ENCODE peak calls at places on chromosomes 4 and X, in seven cellular contexts. R is H9, H is OCI-LY7, U is fibroblast of lung, S is esophagus squamous epithelium, L is esophagus muscularis mucosa, E is psoas muscle. D is an unnamed sample. For H3K4me1, the result is how much of the 10 kb centered on the place peaks cover.

GRCh38 chr4:70240192-70240591 is 2.2 kb upstream of the CSN3 start:
- DNase-seq in R (no peak), H (no peak), U (peak), S (no peak), L (no peak), E (no peak), D (no peak)

GRCh38 chr4:156949373-156949814 is 22.2 kb downstream of the PDGFC start:
- DNase-seq in R (no peak), H (no peak), U (peak), S (no peak), L (no peak), E (no peak), D (no peak)

GRCh38 chr4:38667005-38667771 is 3.2 kb downstream of the KLF3 start:
- DNase-seq in R (peak), H (peak), U (peak), S (peak), L (peak), E (peak), D (peak)

GRCh38 chr4:55038176-55038890 is 87.1 kb downstream of the KDR start:
- DNase-seq in R (no peak), H (no peak), U (peak), S (no peak), L (no peak), E (no peak), D (peak)

GRCh38 chr4:141348589-141348988 is 127.9 kb downstream of the ZNF330 start:
- DNase-seq in R (no peak), H (no peak), U (no peak), S (no peak), L (no peak), E (no peak), D (no peak)

GRCh38 chrX:1427756-1428155 is 25.0 kb downstream of the ASMTL start:
- DNase-seq in R (no peak), H (no peak), U (no peak), S (no peak), L (no peak), E (no peak), D (peak)

GRCh38 chr4:73452953-73453700 is 17.1 kb downstream of the AFP start:
- DNase-seq in R (no peak), H (no peak), U (peak), S (no peak), L (no peak), E (no peak), D (no peak)

GRCh38 chr4:88130544-88131305 is 27.7 kb downstream of the ABCG2 start:
- DNase-seq in R (no peak), H (no peak), U (no peak), S (no peak), L (no peak), E (no peak), D (no peak)

GRCh38 chr4:845233-845835 is 19.4 kb upstream of the CPLX1 start:
- DNase-seq in R (no peak), H (no peak), U (peak), S (no peak), L (no peak), E (peak), D (no peak)

GRCh38 chrX:45009371-45010000 is 136.5 kb downstream of the KDM6A start:
- DNase-seq in R (no peak), H (no peak), U (peak), S (no peak), L (no peak), E (no peak), D (no peak)

GRCh38 chr4:3248178-3248480 is 830 bp upstream of the MSANTD1 start:
- DNase-seq in R (no peak), H (no peak), U (no peak), S (no peak), L (no peak), E (no peak), D (no peak)

GRCh38 chr4:73080789-73081188 is 11.3 kb upstream of the COX18 start:
- DNase-seq in R (no peak), H (no peak), U (peak), S (no peak), L (no peak), E (no peak), D (no peak)

GRCh38 chrX:57677132-57677858 is 2.8 kb downstream of the NLRP2B start:
- DNase-seq in R (no peak), H (no peak), U (no peak), S (no peak), L (no peak), E (no peak), D (no peak)

GRCh38 chr4:99965173-99965572 is 15.1 kb upstream of the H2AZ1 start:
- DNase-seq in R (no peak), H (no peak), U (no peak), S (no peak), L (no peak), E (no peak), D (no peak)

GRCh38 chrX:138128025-138128671 is 562.2 kb downstream of the ZIC3 start:
- DNase-seq in R (peak), H (peak), U (peak), S (no peak), L (no peak), E (no peak), D (no peak)

GRCh38 chrX:115098897-115099296 is 81.5 kb upstream of the IL13RA2 start:
- DNase-seq in R (no peak), H (no peak), U (no peak), S (no peak), L (no peak), E (no peak), D (no peak)

GRCh38 chrX:24190500-24191156 is 41.1 kb downstream of the ZFX start:
- DNase-seq in R (no peak), H (no peak), U (peak), S (no peak), L (no peak), E (no peak), D (no peak)

GRCh38 chrX:17738737-17739535 is 1.6 kb downstream of the SCML1 start:
- DNase-seq in R (no peak), H (no peak), U (peak), S (no peak), L (no peak), E (no peak), D (no peak)

GRCh38 chrX:80430826-80431501 is 10.7 kb downstream of the TENT5D start:
- DNase-seq in R (no peak), H (peak), U (no peak), S (no peak), L (no peak), E (no peak), D (no peak)

GRCh38 chrX:19772306-19772705 is 115.1 kb downstream of the SH3KBP1 start:
- DNase-seq in R (no peak), H (no peak), U (peak), S (no peak), L (no peak), E (no peak), D (no peak)

GRCh38 chr4:79439489-79439888 is 31.5 kb upstream of the GK2 start:
- DNase-seq in R (no peak), H (no peak), U (no peak), S (no peak), L (no peak), E (no peak), D (no peak)

GRCh38 chr4:173522160-173522873 is 7.7 kb downstream of the HAND2 start:
- DNase-seq in R (peak), H (no peak), U (peak), S (no peak), L (peak), E (peak), D (peak)

GRCh38 chrX:111382277-111382676 is 29.7 kb downstream of the DCX start:
- DNase-seq in R (no peak), H (no peak), U (no peak), S (no peak), L (no peak), E (no peak), D (no peak)

GRCh38 chrX:25001808-25002657 is 13.7 kb downstream of the ARX start:
- DNase-seq in R (no peak), H (no peak), U (no peak), S (no peak), L (no peak), E (no peak), D (no peak)

GRCh38 chr4:109682875-109683274 is 20.4 kb downstream of the CASP6 start:
- DNase-seq in R (no peak), H (no peak), U (no peak), S (no peak), L (no peak), E (no peak), D (no peak)

GRCh38 chrX:19017271-19017670 is 33.4 kb upstream of the PHKA2 start:
- DNase-seq in R (peak), H (peak), U (peak), S (no peak), L (no peak), E (no peak), D (no peak)

GRCh38 chr4:168842186-168842585 is 167.9 kb downstream of the CBR4 start:
- DNase-seq in R (no peak), H (no peak), U (peak), S (no peak), L (no peak), E (no peak), D (no peak)

GRCh38 chr4:95085118-95085833 is 327.5 kb downstream of the BMPR1B start:
- DNase-seq in R (no peak), H (peak), U (no peak), S (no peak), L (no peak), E (no peak), D (no peak)

GRCh38 chrX:1403228-1403627 is 11.3 kb upstream of the SLC25A6 start:
- DNase-seq in R (no peak), H (no peak), U (no peak), S (no peak), L (no peak), E (no peak), D (no peak)

GRCh38 chr4:38424171-38424871 is 239.7 kb upstream of the KLF3 start:
- DNase-seq in R (peak), H (no peak), U (no peak), S (no peak), L (no peak), E (no peak), D (peak)

GRCh38 chrX:150880808-150881165 is 17.7 kb downstream of the CD99L2 start:
- DNase-seq in R (no peak), H (no peak), U (no peak), S (no peak), L (no peak), E (no peak), D (no peak)

GRCh38 chr4:8908206-8908893 is 36.7 kb upstream of the HMX1 start:
- DNase-seq in R (peak), H (no peak), U (no peak), S (no peak), L (no peak), E (peak), D (peak)

GRCh38 chr4:56958111-56958517 is 19.3 kb downstream of the NOA1 start:
- DNase-seq in R (no peak), H (no peak), U (peak), S (peak), L (peak), E (peak), D (peak)

GRCh38 chr4:83356899-83357661 is 22.4 kb upstream of the HPSE start:
- DNase-seq in R (no peak), H (no peak), U (peak), S (no peak), L (no peak), E (no peak), D (no peak)

GRCh38 chr4:60865238-60865637 is 334.9 kb upstream of the ADGRL3 start:
- DNase-seq in R (peak), H (no peak), U (no peak), S (no peak), L (no peak), E (no peak), D (no peak)

GRCh38 chrX:155027509-155028066 is 944 bp downstream of the FUNDC2 start:
- DNase-seq in R (no peak), H (peak), U (peak), S (no peak), L (no peak), E (no peak), D (peak)

GRCh38 chr4:91447168-91447567 is 856.6 kb upstream of the GRID2 start:
- DNase-seq in R (no peak), H (no peak), U (no peak), S (no peak), L (no peak), E (no peak), D (no peak)

GRCh38 chr4:107757860-107758476 is 37.9 kb upstream of the PAPSS1 start:
- DNase-seq in R (no peak), H (peak), U (peak), S (no peak), L (no peak), E (no peak), D (no peak)

GRCh38 chr4:144449623-144450022 is 196.3 kb upstream of the HHIP start:
- DNase-seq in R (no peak), H (no peak), U (peak), S (no peak), L (no peak), E (peak), D (no peak)

GRCh38 chr4:106695846-106696245 is 327.3 kb upstream of the GIMD1 start:
- DNase-seq in R (no peak), H (no peak), U (peak), S (no peak), L (no peak), E (no peak), D (no peak)

GRCh38 chr4:106694232-106694631 is 325.7 kb upstream of the GIMD1 start:
- DNase-seq in R (no peak), H (no peak), U (no peak), S (no peak), L (no peak), E (no peak), D (no peak)

GRCh38 chr4:106691749-106692148 is 323.2 kb upstream of the GIMD1 start:
- DNase-seq in R (no peak), H (no peak), U (no peak), S (no peak), L (no peak), E (no peak), D (no peak)

GRCh38 chr4:106687026-106687425 is 318.4 kb upstream of the GIMD1 start:
- DNase-seq in R (no peak), H (no peak), U (no peak), S (no peak), L (no peak), E (no peak), D (no peak)

DNA sequence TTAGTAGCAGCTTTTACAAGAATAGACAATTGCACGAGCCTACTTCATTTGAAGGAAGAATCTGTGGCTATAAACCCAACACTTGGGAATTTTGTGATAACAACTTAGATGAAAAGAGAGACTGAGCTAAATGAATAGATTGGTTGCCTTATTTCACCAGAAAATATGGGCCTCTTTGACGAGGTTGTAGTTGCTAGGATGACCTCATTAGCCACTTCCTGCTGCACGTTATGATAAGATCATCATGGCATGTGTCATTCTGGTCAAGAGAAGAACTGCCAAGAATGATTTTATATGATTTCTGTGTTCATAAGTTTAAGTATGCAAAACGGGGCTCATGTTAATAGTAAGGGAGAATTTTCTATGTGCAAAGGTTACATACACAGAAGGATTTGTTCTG is 321.9 kb upstream of the GIMD1 start:
- DNase-seq in R (no peak), H (no peak), U (peak), S (no peak), L (no peak), E (no peak), D (no peak)
- H3K27ac ChIP-seq in R (no peak), H (no peak), U (no peak), S (no peak), L (no peak), E (no peak), D (no peak)

GRCh38 chr4:7704625-7705024 is 235.0 kb downstream of the AFAP1 start:
- DNase-seq in R (no peak), H (no peak), U (no peak), S (no peak), L (no peak), E (no peak), D (no peak)
- H3K4me1 ChIP-seq in R (under half), H (under half), U (under half), S (under half), L (under half), E (under half), D (under half)

GRCh38 chr4:17203767-17204166 is 305.3 kb upstream of the LDB2 start:
- DNase-seq in R (no peak), H (no peak), U (no peak), S (no peak), L (no peak), E (no peak), D (no peak)
- TF ChIP-seq CTCF in R (no peak), H (no peak), U (no peak), S (no peak), L (no peak), E (no peak), D (no peak)

DNA sequence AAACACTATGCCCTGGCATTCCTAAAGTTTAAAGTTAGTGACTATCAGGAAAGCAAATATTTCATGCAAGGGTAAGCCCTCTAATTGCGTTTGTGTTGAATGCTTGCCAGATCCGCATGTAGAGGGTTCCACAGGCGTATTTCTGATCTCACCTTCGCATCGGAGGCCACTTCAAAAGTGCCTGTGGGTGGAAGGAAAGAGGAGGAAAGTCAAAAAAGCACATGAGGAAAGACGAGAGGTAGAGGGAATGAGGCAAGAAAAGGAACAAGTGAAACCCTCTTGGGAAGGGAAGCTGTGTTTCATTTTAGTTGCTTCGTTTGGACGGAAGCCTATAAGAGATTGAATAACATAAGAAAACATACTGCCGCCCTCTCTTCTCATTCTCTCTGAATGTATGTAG is 628.8 kb downstream of the SPRY1 start:
- DNase-seq in R (no peak), H (no peak), U (peak), S (no peak), L (no peak), E (no peak), D (no peak)
- H3K27ac ChIP-seq in R (no peak), H (no peak), U (no peak), S (no peak), L (no peak), E (no peak), D (no peak)

GRCh38 chr4:140095694-140096482 is 58.1 kb downstream of the MAML3 start:
- DNase-seq in R (no peak), H (peak), U (peak), S (no peak), L (peak), E (no peak), D (peak)
- H3K4me1 ChIP-seq in R (under half), H (under half), U (under half), S (half or more), L (half or more), E (half or more), D (under half)

DNA sequence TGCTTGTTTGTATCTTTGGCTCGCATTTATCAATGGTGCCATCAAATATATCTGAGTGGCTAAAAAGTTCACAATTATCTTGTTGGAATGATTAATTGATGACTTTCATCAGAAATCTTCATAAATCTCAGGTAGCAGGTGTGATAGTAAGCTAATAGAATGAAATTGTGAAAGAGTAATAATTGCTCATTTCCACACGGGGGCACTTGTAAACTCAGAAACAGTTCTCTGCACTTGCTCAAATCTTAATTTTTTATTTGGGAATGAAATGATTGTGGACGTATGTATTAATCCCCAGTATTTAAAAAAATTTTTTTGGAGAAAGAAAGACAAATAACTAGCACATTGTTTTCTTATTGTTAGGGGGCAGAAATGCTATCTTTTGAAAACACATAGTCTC is 132.8 kb downstream of the DTHD1 start:
- DNase-seq in R (no peak), H (peak), U (no peak), S (no peak), L (no peak), E (no peak), D (no peak)
- TF ChIP-seq CTCF in R (peak), H (peak), U (no peak), S (peak), L (no peak), E (no peak), D (peak)

DNA sequence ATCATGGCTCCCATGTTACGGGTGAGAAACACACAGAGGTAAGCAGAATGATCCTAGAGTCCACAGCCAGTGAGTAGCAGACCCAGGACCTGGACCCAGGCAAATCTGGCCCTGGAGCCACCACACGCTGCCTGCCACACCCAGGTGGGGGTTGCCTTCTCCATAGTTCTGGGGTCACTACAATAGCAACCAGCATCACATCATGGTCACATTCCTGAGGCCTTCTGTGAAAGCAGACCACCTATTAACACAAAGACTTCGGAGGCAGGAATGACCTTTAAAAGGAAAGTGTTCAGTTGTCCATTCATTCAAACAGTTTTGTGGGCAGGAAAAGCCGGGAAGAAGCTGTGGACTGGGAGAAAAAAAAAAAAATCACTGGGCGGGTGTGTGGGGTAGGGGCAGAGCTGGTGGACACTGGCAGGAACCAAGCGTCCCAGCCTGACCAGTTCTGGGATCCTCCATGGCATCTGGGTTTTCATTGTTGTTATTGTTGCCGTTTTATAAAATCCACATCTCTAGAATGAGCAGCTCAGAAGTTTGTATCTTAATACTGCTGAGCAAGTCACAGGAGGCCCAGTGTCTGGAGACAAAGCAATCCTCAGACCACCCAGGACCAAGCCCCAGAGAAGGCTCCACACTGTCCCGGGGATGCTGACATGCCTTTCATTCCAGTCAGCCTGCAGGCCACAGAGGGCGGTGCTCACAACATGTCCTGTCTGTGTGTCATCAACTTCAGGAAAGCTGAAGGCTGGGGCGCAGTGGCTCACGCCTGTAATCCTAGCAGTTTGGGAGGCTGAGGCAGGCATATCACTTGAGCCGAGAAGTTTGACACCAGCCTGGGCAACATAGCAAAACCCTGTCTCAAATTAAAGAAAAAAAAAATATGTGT is 67.0 kb downstream of the SEL1L3 start:
- DNase-seq in R (peak), H (no peak), U (peak), S (no peak), L (no peak), E (no peak), D (no peak)
- H3K27ac ChIP-seq in R (no peak), H (no peak), U (no peak), S (no peak), L (no peak), E (no peak), D (no peak)

GRCh38 chrX:40090050-40090804 is 7.5 kb downstream of the BCOR start:
- DNase-seq in R (peak), H (peak), U (no peak), S (no peak), L (no peak), E (no peak), D (peak)
- H3K4me1 ChIP-seq in R (under half), H (half or more), U (under half), S (under half), L (half or more), E (under half), D (under half)

GRCh38 chr4:186809070-186809469 is 85.4 kb upstream of the FAT1 start:
- DNase-seq in R (no peak), H (no peak), U (no peak), S (no peak), L (no peak), E (no peak), D (no peak)
- TF ChIP-seq CTCF in R (no peak), H (no peak), U (no peak), S (no peak), L (no peak), E (no peak), D (no peak)

D was measured in heart left ventricle.